ENCODE peak calls at places on chromosome 3, in seven cellular contexts. P is AG04450, D is IMR-90, E is neural progenitor cell, O is fibroblast of pulmonary artery, U is GM23248, K is GM23338. S is an unnamed sample.

GRCh38 chr3:48402281-48402732 is 27.6 kb downstream of the PLXNB1 start:
- DNase-seq in K (no peak), D (peak; percentile 92), E (no peak), U (peak; percentile 97), P (peak; percentile 77), O (peak; percentile 91), S (peak; percentile 65)

GRCh38 chr3:193970773-193971206 is 165.2 kb upstream of the HES1 start:
- DNase-seq in O (no peak), E (no peak), U (no peak), P (no peak), K (no peak), D (no peak), S (no peak)

GRCh38 chr3:40292637-40293036 is 16.9 kb upstream of the EIF1B start:
- DNase-seq in O (no peak), K (peak; percentile 75), U (no peak), E (peak; percentile 53), P (no peak), D (no peak), S (no peak)

GRCh38 chr3:64141476-64141875 is 83.8 kb downstream of the PRICKLE2 start:
- DNase-seq in U (peak; percentile 47), D (peak; percentile 35), E (no peak), K (no peak), P (no peak), O (no peak), S (no peak)

GRCh38 chr3:12916159-12916558 is 74.8 kb upstream of the RPL32 start:
- DNase-seq in P (no peak), U (no peak), K (no peak), D (no peak), O (no peak), E (no peak), S (no peak)

GRCh38 chr3:148205945-148206845 is 491.5 kb upstream of the AGTR1 start:
- DNase-seq in D (no peak), E (no peak), U (peak; percentile 26), K (no peak), O (peak; percentile 60), P (no peak), S (no peak)

GRCh38 chr3:60730371-60730770 is 520.9 kb downstream of the FHIT start:
- DNase-seq in U (no peak), O (no peak), P (no peak), E (no peak), D (no peak), K (no peak), S (no peak)

GRCh38 chr3:3089017-3089416 is 21.2 kb downstream of the IL5RA start:
- DNase-seq in D (no peak), P (no peak), U (no peak), E (no peak), O (no peak), K (no peak), S (no peak)

GRCh38 chr3:2098398-2099027 is at the start of gene CNTN4:
- DNase-seq in D (no peak), U (peak; percentile 16), K (peak; percentile 82), P (no peak), E (peak; percentile 97), O (no peak), S (peak; percentile 92)

GRCh38 chr3:125357032-125357658 is 18.0 kb downstream of the ZNF148 start:
- DNase-seq in O (no peak), P (no peak), K (peak; percentile 78), E (peak; percentile 54), D (peak; percentile 36), U (peak; percentile 70), S (peak; percentile 80)

GRCh38 chr3:124602986-124603627 is 127.1 kb upstream of the UMPS start:
- DNase-seq in O (no peak), P (no peak), D (no peak), U (no peak), K (no peak), E (no peak), S (no peak)

GRCh38 chr3:71048948-71049347 is 534.6 kb downstream of the FOXP1 start:
- DNase-seq in P (no peak), E (no peak), U (no peak), K (no peak), D (no peak), O (peak; percentile 54), S (no peak)

GRCh38 chr3:130828931-130829574 is 64.8 kb upstream of the ATP2C1 start:
- DNase-seq in P (no peak), K (no peak), U (no peak), O (no peak), D (no peak), E (no peak), S (no peak)

GRCh38 chr3:62238431-62238830 is 134.9 kb downstream of the FEZF2 start:
- DNase-seq in O (no peak), P (no peak), E (no peak), K (no peak), D (no peak), U (no peak), S (no peak)

DNA sequence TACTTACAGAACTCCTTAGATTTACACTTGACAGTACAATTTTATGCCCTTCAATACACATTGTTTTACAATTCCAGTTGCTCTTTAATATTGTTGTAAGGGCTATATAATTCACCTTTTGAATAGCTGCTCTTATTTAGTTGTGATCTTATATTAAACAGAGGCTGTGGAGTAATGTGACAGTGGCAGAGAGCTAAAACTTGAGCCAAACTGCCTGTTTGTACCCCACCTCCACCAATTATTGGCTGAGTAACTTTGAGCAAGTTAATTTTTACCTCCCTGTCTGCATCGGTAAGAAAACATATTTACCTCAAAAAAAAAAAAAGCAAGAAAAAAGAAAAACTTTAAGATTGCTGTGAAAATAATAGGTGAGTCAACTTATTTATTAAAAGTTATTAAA is 1.6 kb downstream of the SEC62 start:
- DNase-seq in E (no peak), D (no peak), O (no peak), P (no peak), K (no peak), U (no peak), S (no peak)
- H3K4me3 ChIP-seq in E (peak overlapping the region; percentile 85), D (peak overlapping the region; percentile 99), O (peak overlapping the region; percentile 83), P (peak overlapping the region; percentile 92), K (peak overlapping the region; percentile 91), U (peak overlapping the region; percentile 92), S (peak overlapping the region; percentile 78)

GRCh38 chr3:43615133-43615532 is 6.7 kb downstream of the ANO10 start:
- DNase-seq in E (no peak), O (no peak), D (no peak), K (no peak), P (no peak), U (no peak), S (no peak)

GRCh38 chr3:43612439-43612838 is 9.4 kb downstream of the ANO10 start:
- DNase-seq in D (no peak), U (no peak), K (no peak), E (no peak), O (no peak), P (no peak), S (no peak)

GRCh38 chr3:43616034-43616433 is 5.8 kb downstream of the ANO10 start:
- DNase-seq in U (no peak), K (no peak), O (no peak), E (peak; percentile 11), P (no peak), D (no peak), S (no peak)

GRCh38 chr3:43618142-43618541 is 3.7 kb downstream of the ANO10 start:
- DNase-seq in U (peak; percentile 9), D (no peak), O (no peak), E (no peak), P (no peak), K (no peak), S (no peak)

DNA sequence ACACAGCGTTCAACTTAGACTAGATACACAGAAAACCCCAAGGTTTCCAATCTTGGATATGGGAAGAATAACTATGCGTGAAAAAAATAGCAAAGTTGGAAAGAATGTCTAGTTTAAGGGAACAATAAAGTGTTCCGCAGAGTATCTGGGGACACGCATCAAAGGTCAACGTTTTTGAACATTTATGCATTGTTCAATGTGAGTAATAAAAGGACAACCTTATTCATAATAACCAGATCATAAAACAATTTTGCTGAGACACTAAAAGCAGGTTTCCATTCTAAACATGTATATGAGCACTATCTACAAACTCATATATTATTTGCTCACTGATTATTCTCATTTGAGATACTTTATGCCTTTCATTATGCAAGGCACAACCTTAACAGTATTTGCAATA is 7.8 kb downstream of the ANO10 start:
- DNase-seq in P (no peak), O (no peak), D (no peak), K (no peak), U (no peak), E (no peak), S (no peak)
- H3K4me3 ChIP-seq in P (no peak overlapping the region), O (no peak overlapping the region), D (no peak overlapping the region), K (no peak overlapping the region), U (no peak overlapping the region), E (no peak overlapping the region), S (no peak overlapping the region)

DNA sequence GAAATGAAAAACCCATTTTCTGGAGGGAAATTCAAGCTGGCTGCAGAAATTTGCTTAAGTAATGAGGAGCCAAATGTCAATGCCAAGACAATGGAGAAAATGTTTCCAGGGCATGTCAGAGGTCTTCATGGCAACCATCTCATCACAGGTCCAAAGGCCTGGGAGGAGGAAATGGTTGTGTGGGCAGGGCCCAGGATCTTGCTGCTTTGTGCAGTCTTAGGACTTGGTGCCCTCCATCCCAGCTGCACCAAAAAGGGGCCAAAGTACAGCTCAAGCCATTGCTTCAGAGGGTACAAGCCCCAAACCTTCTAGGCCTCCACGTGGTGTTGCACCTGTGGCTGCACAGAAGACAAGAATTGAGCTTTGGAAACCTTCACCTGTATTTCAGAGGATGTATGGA is 59.3 kb downstream of the POMGNT2 start:
- DNase-seq in U (no peak), O (no peak), P (no peak), K (no peak), D (no peak), E (no peak), S (no peak)
- H3K4me3 ChIP-seq in U (no peak overlapping the region), O (no peak overlapping the region), P (no peak overlapping the region), K (no peak overlapping the region), D (no peak overlapping the region), E (no peak overlapping the region), S (no peak overlapping the region)

DNA sequence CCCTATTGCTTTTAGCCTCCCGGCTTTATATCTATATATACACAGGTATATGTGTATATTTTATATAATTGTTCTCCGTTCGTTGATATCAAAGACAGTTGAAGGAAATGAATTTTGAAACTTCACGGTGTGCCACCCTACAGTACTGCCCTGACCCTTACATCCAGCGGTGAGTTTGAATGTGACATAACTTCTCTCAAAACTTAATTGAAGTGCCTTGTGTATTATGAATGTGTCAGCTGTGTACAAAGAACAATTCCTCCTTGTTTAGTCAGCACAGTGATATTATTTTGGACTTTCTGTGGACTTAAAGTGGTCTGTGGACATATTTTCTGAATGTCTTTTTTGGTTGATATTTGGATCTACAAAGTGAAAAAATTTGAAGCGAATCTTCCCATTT is 220 bp downstream of the TP63 start:
- DNase-seq in P (no peak), O (no peak), E (no peak), D (no peak), U (no peak), K (no peak), S (no peak)
- H3K4me3 ChIP-seq in P (no peak overlapping the region), O (no peak overlapping the region), E (no peak overlapping the region), D (no peak overlapping the region), U (no peak overlapping the region), K (no peak overlapping the region), S (no peak overlapping the region)